ENCODE peak calls at places on chromosome 5, in four cellular contexts. K, V, X and W are unnamed samples.

GRCh38 chr5:138033275-138033808 is 463 bp upstream of the FAM13B start:
- DNase-seq in K (peak), V (no peak), X (no peak), W (peak)

GRCh38 chr5:173296737-173297676 is 31.2 kb downstream of the STC2 start:
- DNase-seq in X (no peak), V (no peak), K (no peak), W (no peak)

GRCh38 chr5:43192558-43193170 is 639 bp downstream of the NIM1K start:
- DNase-seq in K (peak), X (no peak), V (peak), W (peak)

GRCh38 chr5:132387649-132388117 is 18.2 kb downstream of the SLC22A5 start:
- DNase-seq in X (peak), V (peak), K (peak), W (peak)

GRCh38 chr5:36756089-36756488 is 120.5 kb upstream of the NIPBL start:
- DNase-seq in K (no peak), V (no peak), X (no peak), W (no peak)

GRCh38 chr5:76099286-76099702 is 16.1 kb downstream of the SV2C start:
- DNase-seq in V (no peak), K (no peak), X (no peak), W (no peak)

GRCh38 chr5:94618029-94618492 is 343 bp downstream of the KIAA0825 start:
- DNase-seq in K (peak), V (peak), X (peak), W (peak)

GRCh38 chr5:174581483-174581882 is 142.9 kb upstream of the MSX2 start:
- DNase-seq in K (peak), X (peak), V (peak), W (no peak)

GRCh38 chr5:158384535-158385421 is 525.8 kb upstream of the CLINT1 start:
- DNase-seq in K (peak), V (no peak), X (peak), W (peak)

GRCh38 chr5:111197523-111197922 is 26.7 kb upstream of the CAMK4 start:
- DNase-seq in K (no peak), X (peak), V (peak), W (no peak)

GRCh38 chr5:149227168-149227826 is 44.4 kb upstream of the AFAP1L1 start:
- DNase-seq in K (peak), X (peak), V (peak), W (peak)

GRCh38 chr5:91219803-91220371 is 163.2 kb downstream of the ARRDC3 start:
- DNase-seq in V (peak), K (peak), X (peak), W (no peak)

GRCh38 chr5:139561655-139562451 is 714 bp downstream of the UBE2D2 start:
- DNase-seq in V (peak), X (peak), K (peak), W (peak)

GRCh38 chr5:10303699-10304170 is 4.0 kb downstream of the CMBL start:
- DNase-seq in V (peak), K (no peak), X (no peak), W (no peak)

GRCh38 chr5:131977212-131977604 is 31.7 kb upstream of the MEIKIN start:
- DNase-seq in X (no peak), K (no peak), V (no peak), W (no peak)

GRCh38 chr5:61082516-61083280 is 79.6 kb downstream of the SMIM15 start:
- DNase-seq in X (no peak), V (no peak), K (no peak), W (peak)

GRCh38 chr5:176639981-176640380 is 7.3 kb upstream of the TSPAN17 start:
- DNase-seq in V (peak), X (no peak), K (no peak), W (no peak)

GRCh38 chr5:1875843-1876671 is 6.7 kb downstream of the IRX4 start:
- DNase-seq in X (no peak), K (no peak), V (no peak), W (no peak)

GRCh38 chr5:88203977-88204735 is 64.5 kb downstream of the TMEM161B start:
- DNase-seq in K (no peak), V (no peak), X (no peak), W (no peak)

GRCh38 chr5:96893342-96893741 is 17.0 kb downstream of the ERAP2 start:
- DNase-seq in V (no peak), K (peak), X (peak), W (peak)

GRCh38 chr5:149628846-149629388 is 47.6 kb downstream of the ARHGEF37 start:
- DNase-seq in X (no peak), K (no peak), V (no peak), W (no peak)